ENCODE peak calls at places on chromosomes 7 and 10, in eight cellular contexts. E, D, U, M, I, R, H and K are unnamed samples.

GRCh38 chr10:121662945-121663917 is 65.0 kb upstream of the FGFR2 start:
- DNase-seq in I (no peak), R (peak), M (no peak), E (no peak), D (no peak), U (no peak), H (peak), K (no peak)

GRCh38 chr10:79246209-79246581 is 101.1 kb upstream of the PPIF start:
- DNase-seq in H (no peak), M (peak), I (no peak), D (no peak), R (peak), E (no peak), U (peak), K (no peak)

GRCh38 chr7:112869111-112869774 is 79.0 kb upstream of the TMEM168 start:
- DNase-seq in I (peak), R (peak), D (peak), H (no peak), M (peak), E (no peak), U (no peak), K (peak)

GRCh38 chr7:117588352-117588794 is 108.5 kb downstream of the CFTR start:
- DNase-seq in R (peak), I (no peak), U (no peak), H (no peak), M (peak), E (no peak), D (no peak), K (no peak)

GRCh38 chr10:13631594-13631993 is 44.8 kb downstream of the PRPF18 start:
- DNase-seq in U (no peak), M (no peak), E (no peak), R (no peak), D (no peak), H (no peak), I (no peak), K (no peak)

GRCh38 chr10:13018171-13018570 is 16.7 kb upstream of the CCDC3 start:
- DNase-seq in D (no peak), I (no peak), R (no peak), E (no peak), U (no peak), H (no peak), M (no peak), K (no peak)

GRCh38 chr7:76220185-76221057 is 18.7 kb downstream of the SRRM3 start:
- DNase-seq in M (peak), H (no peak), I (no peak), D (peak), U (no peak), E (no peak), R (peak), K (no peak)

GRCh38 chr10:5402798-5403197 is 1.8 kb downstream of the TUBAL3 start:
- DNase-seq in D (no peak), I (no peak), E (no peak), R (no peak), M (no peak), U (no peak), H (no peak), K (no peak)

GRCh38 chr7:94676431-94676830 is 20.5 kb upstream of the SGCE start:
- DNase-seq in U (no peak), D (no peak), I (no peak), R (no peak), M (no peak), E (no peak), H (no peak), K (no peak)

GRCh38 chr10:83685458-83685857 is 453.9 kb upstream of the GHITM start:
- DNase-seq in D (no peak), E (no peak), M (no peak), R (no peak), U (no peak), H (no peak), I (no peak), K (no peak)

GRCh38 chr10:34993782-34994181 is 96.4 kb downstream of the CUL2 start:
- DNase-seq in U (no peak), E (no peak), M (no peak), H (no peak), I (no peak), D (no peak), R (no peak), K (no peak)

GRCh38 chr7:82317257-82317721 is 126.3 kb downstream of the CACNA2D1 start:
- DNase-seq in M (no peak), D (no peak), I (no peak), H (no peak), U (no peak), R (peak), E (no peak), K (no peak)

GRCh38 chr10:124705021-124705740 is 39.0 kb downstream of the FAM53B start:
- DNase-seq in R (no peak), U (no peak), D (no peak), H (no peak), M (no peak), E (no peak), I (no peak), K (no peak)

GRCh38 chr7:35818513-35818912 is 17.7 kb downstream of the SEPTIN7 start:
- DNase-seq in U (no peak), H (no peak), I (no peak), D (no peak), E (no peak), M (no peak), R (no peak), K (no peak)

GRCh38 chr7:117666019-117666418 is 186.2 kb downstream of the CFTR start:
- DNase-seq in R (peak), H (no peak), U (no peak), M (peak), I (no peak), D (peak), E (no peak), K (no peak)

GRCh38 chr10:91743460-91743859 is 54.8 kb upstream of the TNKS2 start:
- DNase-seq in U (no peak), M (no peak), D (no peak), H (no peak), I (no peak), E (no peak), R (peak), K (no peak)

GRCh38 chr7:11533229-11533820 is 298.7 kb downstream of the THSD7A start:
- DNase-seq in H (no peak), D (no peak), M (no peak), I (no peak), E (no peak), U (no peak), R (peak), K (no peak)

GRCh38 chr10:23024002-23024401 is 71.4 kb upstream of the MSRB2 start:
- DNase-seq in U (no peak), I (no peak), H (no peak), D (no peak), R (no peak), E (no peak), M (no peak), K (no peak)

GRCh38 chr10:969473-970150 is 18.6 kb upstream of the GTPBP4 start:
- DNase-seq in R (no peak), D (no peak), U (no peak), M (no peak), I (no peak), H (no peak), E (no peak), K (no peak)

GRCh38 chr7:128076831-128077271 is 45.6 kb upstream of the LRRC4 start:
- DNase-seq in D (no peak), R (no peak), I (no peak), H (peak), E (no peak), U (no peak), M (peak), K (no peak)

GRCh38 chr7:34675749-34676374 is 17.8 kb downstream of the NPSR1 start:
- DNase-seq in E (no peak), D (peak), R (peak), M (peak), I (no peak), U (no peak), H (no peak), K (no peak)

GRCh38 chr10:134743-135600 is at the start of gene ZMYND11:
- DNase-seq in E (no peak), R (peak), M (peak), I (peak), D (peak), U (peak), H (peak), K (no peak)

GRCh38 chr10:106571216-106571954 is 593.1 kb downstream of the SORCS1 start:
- DNase-seq in I (no peak), D (peak), E (no peak), R (peak), M (peak), H (no peak), U (no peak), K (no peak)

GRCh38 chr10:84352251-84352842 is 24.0 kb downstream of the CCSER2 start:
- DNase-seq in M (peak), U (no peak), H (no peak), E (no peak), R (peak), D (peak), I (peak), K (peak)

GRCh38 chr7:47211467-47212121 is 370.3 kb downstream of the TNS3 start:
- DNase-seq in I (no peak), U (no peak), H (no peak), M (no peak), D (no peak), R (no peak), E (no peak), K (no peak)